ENCODE peak calls at places on chromosomes 2 and 18, in nine cellular contexts. E is PC-3; T is ELR; M is activated CD4-positive, CD25-positive, alpha-beta regulatory T cell; N is CD8-positive, alpha-beta memory T cell; S is BE2C; D is iris pigment epithelial cell; Z is HEK293T; X is Karpas-422. J is an unnamed sample.

GRCh38 chr2:99651930-99652670 is 162.3 kb upstream of the REV1 start:
- DNase-seq in Z (no peak), D (peak), E (peak), S (no peak), N (no peak), X (no peak), M (no peak), T (peak), J (no peak)

GRCh38 chr2:96156926-96157648 is 11.8 kb upstream of the DUSP2 start:
- DNase-seq in M (no peak), N (peak), D (no peak), T (no peak), E (no peak), S (no peak), X (peak), Z (no peak), J (no peak)

GRCh38 chr18:31101148-31102019 is 837 bp downstream of the DSC2 start:
- DNase-seq in M (no peak), X (no peak), N (no peak), E (peak), Z (peak), T (no peak), D (no peak), S (no peak), J (no peak)

GRCh38 chr2:58010599-58010998 is 36.0 kb upstream of the VRK2 start:
- DNase-seq in X (no peak), T (no peak), E (peak), N (no peak), M (no peak), S (no peak), D (no peak), Z (no peak), J (no peak)

GRCh38 chr2:30190637-30191036 is 40.7 kb upstream of the LBH start:
- DNase-seq in S (no peak), D (no peak), T (no peak), E (no peak), X (no peak), N (no peak), M (no peak), Z (no peak), J (no peak)

GRCh38 chr18:67381608-67382150 is 134.8 kb downstream of the DSEL start:
- DNase-seq in Z (no peak), E (no peak), X (no peak), D (no peak), T (no peak), M (no peak), S (no peak), N (no peak), J (no peak)

GRCh38 chr2:161976927-161977326 is 97.1 kb downstream of the DPP4 start:
- DNase-seq in N (no peak), E (no peak), X (no peak), S (no peak), M (no peak), T (no peak), Z (no peak), D (no peak), J (no peak)

GRCh38 chr18:7452331-7452730 is 114.8 kb upstream of the PTPRM start:
- DNase-seq in N (no peak), X (peak), S (peak), T (peak), E (peak), M (no peak), Z (peak), D (peak), J (no peak)

GRCh38 chr2:190379249-190379964 is 28.7 kb upstream of the MFSD6 start:
- DNase-seq in E (peak), X (no peak), M (no peak), S (no peak), N (no peak), D (no peak), T (no peak), Z (no peak), J (no peak)

GRCh38 chr2:127650041-127650784 is 4.3 kb downstream of the GPR17 start:
- DNase-seq in X (no peak), N (no peak), D (no peak), S (no peak), M (no peak), Z (no peak), E (no peak), T (no peak), J (no peak)

GRCh38 chr18:3062798-3063563 is 50.0 kb upstream of the LPIN2 start:
- DNase-seq in E (peak), N (peak), M (peak), X (peak), S (peak), D (peak), Z (peak), T (peak), J (peak)

GRCh38 chr18:69447886-69448285 is 47.2 kb downstream of the DOK6 start:
- DNase-seq in Z (no peak), M (no peak), D (no peak), E (no peak), N (no peak), S (no peak), T (no peak), X (no peak), J (no peak)

GRCh38 chr2:171712051-171712450 is 24.8 kb downstream of the DYNC1I2 start:
- DNase-seq in D (peak), M (no peak), N (no peak), S (no peak), T (peak), E (peak), Z (peak), X (no peak), J (no peak)

J was measured in KG1.